ENCODE peak calls at places on chromosomes 1 and 21, in five cellular contexts. B is heart left ventricle; F is iris pigment epithelial cell; T is fibroblast of lung; W is stimulated activated CD4-positive, alpha-beta T cell treated with anti-CD3 and anti-CD28 coated beads, TNF-alpha, amount 100 ng/mL, for 48 hours. N is an unnamed sample.

GRCh38 chr1:210456731-210457130 is 128.0 kb downstream of the HHAT start:
- DNase-seq in B (no peak), F (no peak), T (no peak), W (no peak), N (no peak)

GRCh38 chr1:227734546-227734857 is 600 bp downstream of the JMJD4 start:
- DNase-seq in B (no peak), F (no peak), T (no peak), W (no peak), N (no peak)

GRCh38 chr1:10900265-10900651 is 103.8 kb upstream of the CASZ1 start:
- DNase-seq in B (no peak), F (no peak), T (no peak), W (no peak), N (no peak)

GRCh38 chr1:55530749-55531478 is 315.8 kb upstream of the USP24 start:
- DNase-seq in B (no peak), F (no peak), T (no peak), W (no peak), N (no peak)

GRCh38 chr1:68131261-68131660 is 80.8 kb upstream of the DIRAS3 start:
- DNase-seq in B (no peak), F (no peak), T (no peak), W (no peak), N (no peak)

GRCh38 chr21:34017127-34017961 is 56.0 kb upstream of the MRPS6 start:
- DNase-seq in B (no peak), F (peak), T (peak), W (no peak), N (no peak)

GRCh38 chr1:200260587-200261335 is 149.1 kb downstream of the ZNF281 start:
- DNase-seq in B (no peak), F (no peak), T (no peak), W (no peak), N (no peak)

GRCh38 chr1:37630426-37631038 is 4.2 kb downstream of the RSPO1 start:
- DNase-seq in B (no peak), F (no peak), T (no peak), W (no peak), N (no peak)

GRCh38 chr1:35886606-35887431 is 3.8 kb downstream of the AGO1 start:
- DNase-seq in B (no peak), F (peak), T (peak), W (no peak), N (no peak)

GRCh38 chr1:76068953-76069561 is 5.5 kb upstream of the ST6GALNAC3 start:
- DNase-seq in B (no peak), F (no peak), T (no peak), W (no peak), N (no peak)

GRCh38 chr1:210949039-210949438 is 184.9 kb downstream of the KCNH1 start:
- DNase-seq in B (no peak), F (no peak), T (no peak), W (no peak), N (no peak)

GRCh38 chr21:15062566-15062965 is 2.2 kb downstream of the NRIP1 start:
- DNase-seq in B (no peak), F (peak), T (peak), W (no peak), N (peak)

GRCh38 chr1:160116277-160117147 is 953 bp downstream of the ATP1A2 start:
- DNase-seq in B (no peak), F (peak), T (peak), W (no peak), N (peak)

GRCh38 chr1:67724928-67725560 is 40.0 kb downstream of the GADD45A start:
- DNase-seq in B (peak), F (peak), T (peak), W (no peak), N (peak)

GRCh38 chr1:207112907-207113306 is 8.9 kb downstream of the C4BPA start:
- DNase-seq in B (no peak), F (no peak), T (no peak), W (no peak), N (no peak)

N was measured in HCEC 1CT.